ENCODE peak calls at places on chromosomes 5 and 9, in six cellular contexts. F is GM23338, X is fibroblast of mammary gland, B is AG09319, U is astrocyte, K is ovary. I is an unnamed sample.

GRCh38 chr9:91486699-91487497 is 63.3 kb upstream of the NFIL3 start:
- DNase-seq in K (no peak), U (peak), B (no peak), X (peak), F (no peak), I (no peak)

GRCh38 chr5:73540192-73540591 is 25.2 kb downstream of the ANKRA2 start:
- DNase-seq in K (no peak), B (no peak), X (peak), U (peak), F (no peak), I (no peak)

GRCh38 chr9:34428325-34428958 is 29.9 kb downstream of the FAM219A start:
- DNase-seq in U (peak), K (no peak), B (no peak), F (no peak), X (no peak), I (no peak)

GRCh38 chr5:88799976-88800375 is 83.0 kb downstream of the MEF2C start:
- DNase-seq in K (no peak), B (no peak), U (peak), X (no peak), F (no peak), I (no peak)

GRCh38 chr5:144390133-144390532 is 219.5 kb downstream of the KCTD16 start:
- DNase-seq in X (no peak), K (no peak), U (no peak), F (peak), B (no peak), I (no peak)

GRCh38 chr9:127707766-127708165 is 978 bp downstream of the CFAP157 start:
- DNase-seq in K (no peak), X (peak), U (no peak), B (no peak), F (peak), I (no peak)

GRCh38 chr9:134135343-134136116 is at the start of gene WDR5:
- DNase-seq in B (peak), U (peak), K (peak), F (peak), X (peak), I (peak)

GRCh38 chr9:81389569-81389993 is 299.8 kb downstream of the TLE1 start:
- DNase-seq in B (peak), F (no peak), X (peak), K (peak), U (peak), I (no peak)

GRCh38 chr9:133949486-133950061 is 42.5 kb downstream of the VAV2 start:
- DNase-seq in B (no peak), K (no peak), X (no peak), F (no peak), U (no peak), I (no peak)

DNA sequence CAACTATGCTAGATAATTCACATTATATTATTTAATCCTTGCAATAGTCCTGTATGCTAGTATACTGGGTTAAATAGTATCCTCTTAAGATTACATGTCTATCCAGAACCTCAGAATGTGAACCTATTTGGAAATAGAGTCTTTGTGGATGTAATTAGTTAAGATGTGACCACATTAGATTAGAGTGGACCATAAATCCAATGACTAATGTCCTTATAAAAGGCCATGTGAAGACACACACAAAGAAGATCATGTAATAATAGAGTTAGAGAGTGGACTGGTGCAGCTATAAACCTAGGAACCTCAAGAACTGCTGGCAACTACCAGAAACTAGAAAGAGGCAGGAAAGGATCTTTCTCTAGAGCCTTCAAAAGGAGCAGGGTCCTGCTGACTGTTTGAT is 263.6 kb upstream of the PTGER4 start:
- DNase-seq in F (no peak), K (no peak), X (no peak), U (no peak), B (no peak), I (no peak)
- TF ChIP-seq CTCF in F (no peak), K (no peak), X (no peak), U (no peak), B (no peak), I (no peak)

GRCh38 chr5:52728686-52729085 is 59.0 kb upstream of the ITGA1 start:
- DNase-seq in B (no peak), U (no peak), X (no peak), F (no peak), K (no peak), I (no peak)
- TF ChIP-seq CTCF in B (no peak), U (no peak), X (no peak), F (no peak), K (no peak), I (no peak)

GRCh38 chr5:115568668-115569067 is 24.1 kb upstream of the FEM1C start:
- DNase-seq in F (no peak), U (no peak), B (no peak), K (no peak), X (no peak), I (no peak)

GRCh38 chr5:115559524-115559923 is 14.9 kb upstream of the FEM1C start:
- DNase-seq in K (no peak), F (no peak), B (no peak), X (peak), U (peak), I (no peak)

GRCh38 chr5:115561176-115561575 is 16.6 kb upstream of the FEM1C start:
- DNase-seq in B (no peak), X (no peak), K (no peak), F (no peak), U (no peak), I (no peak)

GRCh38 chr5:115565233-115565632 is 20.7 kb upstream of the FEM1C start:
- DNase-seq in F (no peak), K (no peak), B (no peak), U (no peak), X (no peak), I (no peak)
- TF ChIP-seq CTCF in F (no peak), K (no peak), B (no peak), U (no peak), X (no peak), I (no peak)

GRCh38 chr5:146463446-146463845 is 16.3 kb downstream of the TCERG1 start:
- DNase-seq in B (no peak), U (no peak), F (no peak), X (no peak), K (no peak), I (no peak)

GRCh38 chr5:146461319-146461718 is 14.2 kb downstream of the TCERG1 start:
- DNase-seq in F (no peak), X (peak), B (no peak), U (peak), K (no peak), I (no peak)

GRCh38 chr5:146467729-146468128 is 20.6 kb downstream of the TCERG1 start:
- DNase-seq in X (no peak), B (no peak), K (no peak), F (no peak), U (no peak), I (no peak)

GRCh38 chr5:146466521-146467349 is 19.6 kb downstream of the TCERG1 start:
- DNase-seq in B (no peak), K (no peak), U (peak), X (peak), F (peak), I (no peak)
- TF ChIP-seq CTCF in B (peak), K (no peak), U (peak), X (peak), F (no peak), I (no peak)

GRCh38 chr5:138869763-138870500 is 5.2 kb downstream of the LRRTM2 start:
- DNase-seq in F (no peak), B (no peak), X (peak), K (no peak), U (peak), I (no peak)

GRCh38 chr5:138869038-138869437 is 6.1 kb downstream of the LRRTM2 start:
- DNase-seq in F (no peak), X (no peak), U (no peak), B (no peak), K (no peak), I (no peak)

GRCh38 chr5:138870611-138871010 is 4.5 kb downstream of the LRRTM2 start:
- DNase-seq in B (no peak), K (no peak), U (no peak), X (no peak), F (no peak), I (no peak)

GRCh38 chr5:138867011-138867410 is 8.1 kb downstream of the LRRTM2 start:
- DNase-seq in U (no peak), X (no peak), F (no peak), B (no peak), K (no peak), I (no peak)
- TF ChIP-seq CTCF in U (no peak), X (no peak), F (peak), B (no peak), K (no peak), I (no peak)

DNA sequence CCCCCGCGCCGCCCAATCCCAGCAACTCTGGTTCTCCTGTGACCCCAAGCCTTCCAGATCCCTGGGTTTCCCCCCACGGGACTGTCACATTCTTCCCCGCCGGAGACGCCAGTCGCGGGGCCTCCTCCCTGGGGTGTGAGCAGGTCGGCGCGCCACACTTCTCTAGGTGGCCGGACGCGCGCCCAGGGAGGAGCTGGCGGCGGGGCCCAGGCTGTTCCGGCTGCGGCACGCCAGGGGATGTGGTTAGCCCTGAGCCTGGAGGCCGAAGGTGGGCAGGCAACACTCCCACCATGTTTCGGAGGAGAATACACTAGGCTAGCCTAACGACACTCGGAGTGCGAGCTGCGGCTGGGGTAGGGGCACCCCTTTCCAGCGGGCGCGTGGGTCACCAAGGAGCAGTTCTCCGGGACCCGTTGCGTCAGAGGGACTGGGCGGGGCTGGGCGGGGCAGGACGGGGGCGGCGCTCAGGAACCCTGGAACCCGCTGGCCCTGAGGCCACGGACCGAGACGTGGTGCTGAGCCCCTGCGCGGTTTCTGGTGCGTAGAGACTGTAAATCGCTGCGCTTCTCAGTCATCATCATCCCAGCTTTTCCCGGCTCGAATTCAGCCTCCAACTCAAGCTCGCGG is at the start of gene SLC27A6:
- DNase-seq in B (no peak), K (peak), F (peak), U (no peak), X (peak), I (no peak)
- TF ChIP-seq CTCF in B (no peak), K (no peak), F (peak), U (no peak), X (no peak), I (no peak)

GRCh38 chr9:4734150-4734549 is 6.9 kb downstream of the AK3 start:
- DNase-seq in X (peak), K (no peak), B (no peak), F (no peak), U (no peak), I (no peak)
- TF ChIP-seq CTCF in X (no peak), K (no peak), B (no peak), F (no peak), U (no peak), I (no peak)

I was measured in natural killer cell.